ENCODE peak calls at places on chromosomes 16 and 17, in four cellular contexts. E, L, C and K are unnamed samples.

GRCh38 chr16:4798456-4798855 is 3.3 kb downstream of the SMIM22 start:
- DNase-seq in E (no peak), L (no peak), C (no peak), K (no peak)

GRCh38 chr17:17421346-17422216 is 55.2 kb upstream of the MED9 start:
- DNase-seq in E (no peak), L (no peak), C (no peak), K (no peak)

GRCh38 chr17:57045868-57046671 is 39.0 kb upstream of the AKAP1 start:
- DNase-seq in E (no peak), L (no peak), C (no peak), K (no peak)

GRCh38 chr17:8324132-8324531 is 14.1 kb downstream of the ARHGEF15 start:
- DNase-seq in E (no peak), L (no peak), C (no peak), K (no peak)

GRCh38 chr17:16926591-16927451 is 45.1 kb downstream of the TNFRSF13B start:
- DNase-seq in E (no peak), L (no peak), C (no peak), K (no peak)

GRCh38 chr16:49348408-49349176 is 25.0 kb upstream of the C16orf78 start:
- DNase-seq in E (no peak), L (no peak), C (no peak), K (no peak)

GRCh38 chr16:49013727-49014080 is 267.9 kb downstream of the CBLN1 start:
- DNase-seq in E (no peak), L (no peak), C (no peak), K (no peak)

GRCh38 chr17:43665387-43666101 is 3.8 kb upstream of the MEOX1 start:
- DNase-seq in E (no peak), L (no peak), C (peak; percentile 60), K (no peak)

GRCh38 chr17:33267279-33267790 is 25.8 kb downstream of the ASIC2 start:
- DNase-seq in E (no peak), L (no peak), C (no peak), K (no peak)

GRCh38 chr16:89828199-89828869 is at the start of gene SPIRE2:
- DNase-seq in E (no peak), L (peak; percentile 90), C (no peak), K (no peak)

GRCh38 chr17:1067282-1067956 is 70.5 kb downstream of the TIMM22 start:
- DNase-seq in E (no peak), L (peak; percentile 18), C (peak; percentile 86), K (no peak)

GRCh38 chr16:11585460-11586374 is 1.0 kb downstream of the LITAF start:
- DNase-seq in E (no peak), L (no peak), C (peak; percentile 53), K (no peak)

GRCh38 chr17:82299452-82299851 is 18.0 kb downstream of the CD7 start:
- DNase-seq in E (no peak), L (no peak), C (no peak), K (no peak)

GRCh38 chr17:44911133-44912001 is 3.9 kb downstream of the GFAP start:
- DNase-seq in E (peak; percentile 58), L (peak; percentile 69), C (peak; percentile 74), K (no peak)

GRCh38 chr16:70700101-70701020 is 14.5 kb upstream of the MTSS2 start:
- DNase-seq in E (no peak), L (no peak), C (no peak), K (no peak)

GRCh38 chr17:27473748-27474609 is 17.7 kb downstream of the KSR1 start:
- DNase-seq in E (no peak), L (peak; percentile 80), C (no peak), K (peak; percentile 97)

GRCh38 chr17:1643293-1643998 is 2.1 kb downstream of the SCARF1 start:
- DNase-seq in E (no peak), L (no peak), C (no peak), K (no peak)

GRCh38 chr17:3381957-3382356 is 4.2 kb downstream of the OR3A2 start:
- DNase-seq in E (no peak), L (no peak), C (no peak), K (no peak)

GRCh38 chr16:23134274-23134673 is 15.0 kb downstream of the USP31 start:
- DNase-seq in E (no peak), L (no peak), C (peak; percentile 75), K (no peak)

GRCh38 chr16:22955461-22956145 is 141.6 kb downstream of the HS3ST2 start:
- DNase-seq in E (no peak), L (no peak), C (no peak), K (no peak)

GRCh38 chr16:70577256-70577698 is 53.7 kb downstream of the SF3B3 start:
- DNase-seq in E (no peak), L (no peak), C (no peak), K (no peak)

GRCh38 chr17:4895676-4896331 is 3.5 kb upstream of the C17orf107 start:
- DNase-seq in E (no peak), L (peak; percentile 28), C (no peak), K (no peak)
- TF ChIP-seq SP1 in E (no peak), L (no peak), C (no peak), K (no peak)

GRCh38 chr16:72850021-72850420 is 197.9 kb downstream of the ZFHX3 start:
- DNase-seq in E (no peak), L (no peak), C (no peak), K (no peak)

GRCh38 chr16:72848045-72848410 is 199.9 kb downstream of the ZFHX3 start:
- DNase-seq in E (no peak), L (no peak), C (no peak), K (no peak)

GRCh38 chr16:72847187-72848044 is 200.5 kb downstream of the ZFHX3 start:
- DNase-seq in E (no peak), L (peak; percentile 33), C (peak; percentile 30), K (no peak)

GRCh38 chr16:72850863-72851262 is 197.1 kb downstream of the ZFHX3 start:
- DNase-seq in E (no peak), L (no peak), C (no peak), K (no peak)

DNA sequence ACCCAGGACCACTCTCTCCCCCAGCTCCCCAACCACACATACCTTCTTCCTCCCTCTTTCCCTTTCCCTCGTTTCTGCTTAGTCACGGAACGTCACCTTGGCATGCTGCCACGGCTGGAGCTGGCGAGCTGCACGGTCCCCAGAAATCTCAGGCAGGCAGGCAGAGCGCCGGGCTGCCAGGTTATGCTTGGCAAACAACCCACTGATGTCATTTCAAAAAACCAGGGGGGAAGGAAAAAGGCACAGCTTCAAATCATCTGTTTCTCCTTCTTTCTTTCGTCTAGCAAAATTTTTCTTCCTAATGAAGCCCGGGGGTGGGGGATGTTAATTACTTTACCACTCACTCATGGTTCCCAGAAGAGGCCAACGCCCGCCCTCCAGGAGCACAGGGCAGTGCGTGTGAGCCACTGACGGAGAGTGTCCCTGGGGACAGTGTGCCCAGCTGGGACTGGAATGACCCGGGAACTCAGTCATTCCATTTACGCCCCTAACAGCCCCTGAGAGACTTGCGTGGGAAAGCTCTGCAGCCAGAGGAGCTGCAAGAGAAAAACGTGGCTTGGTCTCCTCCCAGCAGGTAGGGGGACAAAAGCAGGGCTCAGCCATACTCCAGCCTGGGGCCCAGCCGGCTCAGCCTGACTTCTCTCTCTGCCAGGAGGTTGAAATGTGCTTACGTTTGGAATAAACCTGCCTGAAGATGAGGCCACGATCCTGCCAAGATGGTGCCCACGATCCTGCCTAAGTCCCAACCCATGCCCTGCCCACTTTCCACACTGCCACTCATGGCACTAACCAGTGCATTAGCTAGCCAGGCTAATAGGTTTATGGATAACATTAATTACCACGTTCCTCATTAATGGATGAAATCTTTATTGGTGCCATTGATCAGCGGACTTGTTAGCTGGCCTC is 198.9 kb downstream of the ZFHX3 start:
- DNase-seq in E (no peak), L (peak; percentile 12), C (no peak), K (no peak)
- TF ChIP-seq YY1 in E (no peak), L (no peak), C (no peak), K (no peak)

GRCh38 chr16:73066927-73067670 is 19.2 kb upstream of the ZFHX3 start:
- DNase-seq in E (no peak), L (no peak), C (no peak), K (no peak)
- TF ChIP-seq SP1 in E (no peak), L (no peak), C (no peak), K (no peak)

DNA sequence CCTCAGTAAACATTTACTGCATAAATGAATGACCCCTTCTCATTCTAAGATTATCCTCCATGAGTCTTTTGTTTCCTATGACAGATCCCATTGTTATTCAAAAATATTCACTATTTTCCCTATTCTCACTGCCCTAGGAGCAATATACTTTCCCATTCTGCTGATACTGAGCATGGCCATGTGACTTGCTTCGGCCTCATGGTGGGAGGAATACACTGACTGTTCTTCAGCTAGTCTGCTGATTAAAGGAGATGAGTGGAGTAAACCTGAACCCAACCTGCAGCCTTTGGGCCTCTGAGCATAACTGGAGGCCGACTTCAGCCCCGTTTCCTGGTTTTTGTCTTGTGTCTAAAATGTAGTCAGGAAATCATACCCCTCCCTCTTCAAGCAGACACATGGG is 531.8 kb upstream of the SALL1 start:
- DNase-seq in E (no peak), L (no peak), C (no peak), K (no peak)
- TF ChIP-seq YY1 in E (no peak), L (no peak), C (no peak), K (no peak)

DNA sequence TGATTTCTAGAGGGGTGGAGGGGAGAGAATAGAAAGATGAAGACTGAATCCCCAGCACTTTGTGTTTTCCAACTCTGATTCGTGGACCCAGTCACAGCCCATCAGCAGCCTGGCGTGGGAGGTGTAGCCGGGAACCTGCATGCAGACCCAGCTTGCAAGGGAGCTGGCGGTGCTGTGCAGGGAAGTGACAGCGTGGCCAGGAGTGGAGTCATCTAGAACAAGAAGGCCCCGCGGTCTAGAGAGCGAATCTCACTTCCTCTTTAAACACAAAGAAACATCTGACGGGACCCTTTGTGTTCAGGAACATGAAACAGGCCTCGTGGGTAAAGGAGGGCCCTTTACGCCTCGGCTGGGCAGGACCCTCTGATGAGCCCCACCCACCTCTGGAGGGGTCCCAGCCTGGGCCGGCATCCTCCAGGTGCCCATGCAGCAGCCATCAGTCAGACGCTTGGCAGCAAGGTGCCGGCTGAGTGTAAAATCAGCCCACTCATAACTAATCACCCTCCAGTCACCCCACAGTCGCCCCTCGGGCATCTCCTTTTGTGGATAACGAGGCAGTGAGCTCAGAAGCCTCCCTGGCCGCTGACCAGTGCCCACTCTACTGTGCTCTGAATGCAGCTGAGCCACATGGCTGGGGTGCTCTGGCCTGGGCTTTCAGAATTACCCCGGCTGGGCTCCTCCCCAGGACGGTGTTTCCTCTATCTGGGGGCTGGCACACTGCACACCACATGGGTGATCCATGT is 4.4 kb downstream of the SNAI3 start:
- DNase-seq in E (no peak), L (no peak), C (no peak), K (peak; percentile 84)
- TF ChIP-seq SP1 in E (no peak), L (no peak), C (no peak), K (peak; percentile 59)

GRCh38 chr17:72474740-72475477 is 354.1 kb downstream of the SOX9 start:
- DNase-seq in E (no peak), L (no peak), C (no peak), K (no peak)
- TF ChIP-seq YY1 in E (no peak), L (no peak), C (no peak), K (no peak)

GRCh38 chr16:85385463-85386331 is 227.4 kb upstream of the GSE1 start:
- DNase-seq in E (no peak), L (peak; percentile 58), C (peak; percentile 54), K (no peak)
- TF ChIP-seq SP1 in E (no peak), L (no peak), C (no peak), K (no peak)